ENCODE peak calls at places on chromosomes 1 and 21, in six cellular contexts. Z, D, M, K, E and A are unnamed samples.

GRCh38 chr1:6011946-6012258 is 19.7 kb upstream of the NPHP4 start:
- DNase-seq in Z (no peak), D (no peak), M (no peak), K (no peak), E (no peak), A (no peak)

GRCh38 chr1:172533511-172534116 is 664 bp downstream of the SUCO start:
- DNase-seq in Z (peak; percentile 30), D (peak; percentile 68), M (no peak), K (no peak), E (no peak), A (peak; percentile 73)

GRCh38 chr1:53381790-53382401 is 54.0 kb upstream of the LRP8 start:
- DNase-seq in Z (no peak), D (peak; percentile 4), M (peak; percentile 5), K (peak; percentile 43), E (no peak), A (no peak)

GRCh38 chr1:41366428-41367101 is 5.3 kb downstream of the FOXO6 start:
- DNase-seq in Z (peak; percentile 42), D (no peak), M (no peak), K (no peak), E (no peak), A (no peak)

GRCh38 chr1:21042920-21043605 is 133.6 kb downstream of the EIF4G3 start:
- DNase-seq in Z (no peak), D (no peak), M (no peak), K (no peak), E (no peak), A (no peak)

GRCh38 chr1:232422901-232423300 is 207.0 kb downstream of the SIPA1L2 start:
- DNase-seq in Z (no peak), D (no peak), M (no peak), K (no peak), E (no peak), A (no peak)

GRCh38 chr1:1782399-1783221 is 4.3 kb upstream of the NADK start:
- DNase-seq in Z (peak; percentile 88), D (no peak), M (peak; percentile 61), K (peak; percentile 26), E (peak; percentile 47), A (no peak)

GRCh38 chr1:171179323-171180227 is 5.5 kb upstream of the FMO2 start:
- DNase-seq in Z (no peak), D (no peak), M (no peak), K (no peak), E (no peak), A (no peak)

GRCh38 chr1:70090875-70091274 is 114.5 kb downstream of the LRRC40 start:
- DNase-seq in Z (no peak), D (no peak), M (no peak), K (no peak), E (no peak), A (no peak)

GRCh38 chr21:30439975-30440374 is at the start of gene KRTAP15-1:
- DNase-seq in Z (no peak), D (no peak), M (no peak), K (no peak), E (no peak), A (no peak)
- TF ChIP-seq POLR2A in Z (no peak), D (no peak), M (no peak), K (no peak), E (no peak), A (no peak)

DNA sequence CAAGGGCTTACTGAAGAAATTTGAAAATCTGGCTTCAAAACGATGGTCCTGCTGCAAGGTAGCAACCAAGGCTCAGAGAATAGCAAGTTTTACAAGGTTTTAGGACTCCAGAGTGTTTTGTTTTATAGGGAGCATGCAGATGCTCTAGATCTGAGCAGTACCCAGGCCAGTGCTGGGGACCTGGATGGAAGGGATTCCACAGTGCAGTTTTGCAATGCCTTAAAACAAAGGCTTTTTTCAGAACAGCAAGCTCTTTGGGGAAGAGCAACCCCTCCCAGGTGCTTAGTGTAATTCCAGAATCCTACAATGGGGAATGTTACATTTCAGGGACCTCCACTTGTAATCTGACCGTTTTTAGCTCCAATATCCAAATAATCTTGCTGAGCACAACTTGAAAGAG is 6.7 kb downstream of the ROR1 start:
- DNase-seq in Z (no peak), D (no peak), M (no peak), K (no peak), E (no peak), A (no peak)
- H3K27ac ChIP-seq in Z (no peak overlapping the region), D (no peak overlapping the region), M (no peak overlapping the region), K (no peak overlapping the region), E (no peak overlapping the region), A (no peak overlapping the region)

GRCh38 chr1:174445817-174446216 is 1.9 kb upstream of the GPR52 start:
- DNase-seq in Z (no peak), D (no peak), M (no peak), K (no peak), E (no peak), A (no peak)
- TF ChIP-seq POLR2A in Z (no peak), D (no peak), M (no peak), K (no peak), E (no peak), A (no peak)

GRCh38 chr1:59541161-59541560 is 244.3 kb downstream of the FGGY start:
- DNase-seq in Z (no peak), D (no peak), M (no peak), K (no peak), E (no peak), A (no peak)

GRCh38 chr1:59541891-59542290 is 245.0 kb downstream of the FGGY start:
- DNase-seq in Z (no peak), D (no peak), M (no peak), K (no peak), E (no peak), A (no peak)

GRCh38 chr1:59544615-59545014 is 247.7 kb downstream of the FGGY start:
- DNase-seq in Z (no peak), D (no peak), M (no peak), K (no peak), E (no peak), A (no peak)

GRCh38 chr1:59545830-59546229 is 248.9 kb downstream of the FGGY start:
- DNase-seq in Z (no peak), D (no peak), M (no peak), K (no peak), E (no peak), A (no peak)

GRCh38 chr1:59543211-59543668 is 246.3 kb downstream of the FGGY start:
- DNase-seq in Z (no peak), D (no peak), M (no peak), K (no peak), E (no peak), A (no peak)
- H3K27ac ChIP-seq in Z (peak overlapping the region; percentile 47), D (no peak overlapping the region), M (no peak overlapping the region), K (peak overlapping the region; percentile 36), E (no peak overlapping the region), A (no peak overlapping the region)

GRCh38 chr1:145960468-145961108 is 2.8 kb upstream of the LIX1L start:
- DNase-seq in Z (peak; percentile 70), D (peak; percentile 93), M (peak; percentile 94), K (peak; percentile 91), E (peak; percentile 88), A (peak; percentile 91)
- TF ChIP-seq POLR2A in Z (peak; percentile 30), D (peak; percentile 82), M (no peak), K (peak; percentile 63), E (peak; percentile 69), A (no peak)

DNA sequence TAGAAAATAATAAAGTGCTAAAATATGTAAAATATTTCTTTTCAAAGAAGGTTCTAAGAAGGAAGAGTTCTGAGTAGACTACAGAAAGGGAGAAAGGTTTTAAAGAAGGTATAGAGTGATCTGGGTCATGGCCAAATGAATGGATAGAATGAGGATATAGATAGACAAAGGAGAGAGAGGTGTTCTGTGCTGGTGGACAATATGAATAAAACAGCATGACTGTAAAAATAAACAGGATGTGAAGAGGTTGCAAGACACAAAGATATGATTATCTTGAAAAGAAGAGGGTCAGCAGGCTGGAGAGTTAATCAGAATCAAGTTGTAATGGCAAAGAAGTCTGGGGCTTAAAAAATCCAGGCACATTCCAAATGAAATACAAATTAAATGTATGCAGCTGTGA is 86.7 kb upstream of the GNG4 start:
- DNase-seq in Z (no peak), D (no peak), M (no peak), K (no peak), E (no peak), A (no peak)
- H3K27ac ChIP-seq in Z (no peak overlapping the region), D (no peak overlapping the region), M (no peak overlapping the region), K (no peak overlapping the region), E (no peak overlapping the region), A (no peak overlapping the region)

GRCh38 chr1:12620142-12620865 is 2.3 kb upstream of the DHRS3 start:
- DNase-seq in Z (no peak), D (no peak), M (no peak), K (no peak), E (no peak), A (no peak)

GRCh38 chr1:12617511-12617900 is 504 bp downstream of the DHRS3 start:
- DNase-seq in Z (peak; percentile 55), D (no peak), M (no peak), K (no peak), E (no peak), A (no peak)

GRCh38 chr1:12617901-12618660 is at the start of gene DHRS3:
- DNase-seq in Z (peak; percentile 84), D (peak; percentile 92), M (peak; percentile 78), K (peak; percentile 72), E (peak; percentile 86), A (peak; percentile 87)

GRCh38 chr1:12619396-12620141 is 1.6 kb upstream of the DHRS3 start:
- DNase-seq in Z (peak; percentile 92), D (peak; percentile 97), M (peak; percentile 89), K (peak; percentile 70), E (peak; percentile 90), A (peak; percentile 91)

GRCh38 chr1:12618661-12619395 is 818 bp upstream of the DHRS3 start:
- DNase-seq in Z (peak; percentile 65), D (peak; percentile 91), M (peak; percentile 89), K (peak; percentile 95), E (peak; percentile 77), A (peak; percentile 84)
- TF ChIP-seq POLR2A in Z (no peak), D (no peak), M (no peak), K (peak; percentile 70), E (no peak), A (no peak)

GRCh38 chr1:29124366-29125236 is 898 bp upstream of the TMEM200B start:
- DNase-seq in Z (peak; percentile 63), D (peak; percentile 95), M (peak; percentile 82), K (peak; percentile 71), E (peak; percentile 93), A (peak; percentile 91)

GRCh38 chr1:29122662-29122986 is 1.1 kb downstream of the TMEM200B start:
- DNase-seq in Z (peak; percentile 49), D (peak; percentile 91), M (peak; percentile 76), K (no peak), E (peak; percentile 83), A (peak; percentile 88)

GRCh38 chr1:29125237-29125641 is 1.5 kb upstream of the TMEM200B start:
- DNase-seq in Z (no peak), D (peak; percentile 73), M (no peak), K (no peak), E (no peak), A (no peak)

GRCh38 chr1:29122987-29123870 is 474 bp downstream of the TMEM200B start:
- DNase-seq in Z (no peak), D (peak; percentile 77), M (no peak), K (no peak), E (peak; percentile 49), A (peak; percentile 71)

DNA sequence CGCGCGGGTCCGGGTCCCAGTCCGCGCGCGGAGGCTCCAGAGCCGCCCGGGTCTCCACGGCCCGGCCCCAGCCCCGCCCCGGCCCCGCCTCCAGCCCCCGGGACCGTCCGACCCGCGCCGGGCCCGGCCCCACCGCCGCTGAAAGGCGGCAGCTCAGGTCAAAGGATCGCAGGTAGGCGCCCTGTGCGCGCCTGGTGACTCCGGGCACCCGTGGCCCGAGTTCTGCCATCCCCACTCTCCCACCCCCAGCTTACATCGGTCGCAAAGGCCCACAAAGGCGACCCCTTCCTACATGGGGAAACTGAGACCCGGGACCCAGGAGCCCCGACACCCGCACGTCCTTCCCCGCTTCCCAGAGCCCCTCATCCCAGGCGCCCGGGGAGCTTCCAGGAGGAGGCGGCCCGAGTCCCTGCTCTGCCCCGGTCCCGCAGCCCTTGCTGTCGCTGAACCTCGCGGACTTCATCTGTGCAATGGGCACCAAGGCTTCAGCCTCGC is at the start of gene TMEM200B:
- DNase-seq in Z (no peak), D (no peak), M (no peak), K (no peak), E (peak; percentile 71), A (no peak)
- H3K27ac ChIP-seq in Z (peak within 1 kb of the TSS; percentile 86), D (peak within 1 kb of the TSS; percentile 99), M (peak within 1 kb of the TSS; percentile 98), K (peak within 1 kb of the TSS; percentile 94), E (peak within 1 kb of the TSS; percentile 100), A (peak within 1 kb of the TSS; percentile 92)